ENCODE peak calls at places on chromosomes 1 and 21, in five cellular contexts. U is A549, D is H1, B is HepG2, T is GM12878. P is an unnamed sample.

GRCh38 chr1:213201380-213202155 is 150.5 kb downstream of the RPS6KC1 start:
- DNase-seq in B (no peak), U (no peak), D (no peak), T (no peak), P (no peak)

GRCh38 chr1:237166593-237167077 is 124.7 kb downstream of the RYR2 start:
- DNase-seq in D (no peak), U (no peak), B (no peak), T (no peak), P (no peak)

GRCh38 chr1:1352784-1353388 is 3.7 kb upstream of the DVL1 start:
- DNase-seq in D (no peak), U (no peak), T (no peak), B (no peak), P (no peak)

GRCh38 chr21:34544032-34544496 is 32.1 kb upstream of the KCNE1 start:
- DNase-seq in U (peak; percentile 74), T (no peak), D (peak; percentile 72), B (peak; percentile 88), P (peak; percentile 87)

GRCh38 chr1:113966013-113966412 is 13.3 kb upstream of the OLFML3 start:
- DNase-seq in U (no peak), B (no peak), T (no peak), D (no peak), P (no peak)

GRCh38 chr21:18204931-18205330 is 39.7 kb upstream of the CHODL start:
- DNase-seq in B (no peak), U (no peak), T (no peak), D (no peak), P (no peak)

GRCh38 chr1:200279810-200280411 is 129.9 kb downstream of the ZNF281 start:
- DNase-seq in U (peak; percentile 68), D (peak; percentile 84), B (peak; percentile 64), T (no peak), P (peak; percentile 66)

GRCh38 chr1:183493540-183494245 is 21.4 kb downstream of the SMG7 start:
- DNase-seq in T (no peak), D (no peak), B (no peak), U (no peak), P (no peak)

GRCh38 chr1:117067528-117068370 is 7.6 kb downstream of the TTF2 start:
- DNase-seq in T (peak; percentile 28), D (no peak), U (peak; percentile 41), B (peak; percentile 34), P (peak; percentile 76)

GRCh38 chr21:35637431-35637830 is 422.9 kb downstream of the SETD4 start:
- DNase-seq in D (no peak), B (no peak), T (no peak), U (no peak), P (no peak)

GRCh38 chr1:31241321-31241720 is 1.6 kb upstream of the NKAIN1 start:
- DNase-seq in T (no peak), D (no peak), B (no peak), U (no peak), P (no peak)

GRCh38 chr21:29349702-29350101 is 51.0 kb downstream of the BACH1 start:
- DNase-seq in U (no peak), B (no peak), D (no peak), T (no peak), P (no peak)

GRCh38 chr1:38000529-38001453 is 4.5 kb downstream of the FHL3 start:
- DNase-seq in B (peak; percentile 56), D (peak; percentile 56), T (no peak), U (no peak), P (no peak)

GRCh38 chr1:149977345-149977744 is 33.2 kb downstream of the OTUD7B start:
- DNase-seq in D (no peak), B (no peak), T (no peak), U (no peak), P (no peak)

GRCh38 chr1:179059185-179059483 is 22.7 kb upstream of the TOR3A start:
- DNase-seq in T (no peak), D (no peak), U (no peak), B (no peak), P (no peak)

GRCh38 chr1:226738995-226739695 is at the start of gene ITPKB:
- DNase-seq in T (no peak), B (no peak), U (peak; percentile 44), D (peak; percentile 54), P (no peak)

GRCh38 chr21:41164981-41165650 is 2.8 kb upstream of the BACE2 start:
- DNase-seq in U (peak; percentile 56), D (no peak), B (peak; percentile 5), T (no peak), P (no peak)

GRCh38 chr1:89907669-89908293 is 86.9 kb downstream of the LRRC8D start:
- DNase-seq in B (no peak), D (no peak), U (peak; percentile 73), T (no peak), P (no peak)

GRCh38 chr21:27572681-27573080 is 605.8 kb upstream of the ADAMTS5 start:
- DNase-seq in T (no peak), U (no peak), D (no peak), B (no peak), P (no peak)

GRCh38 chr21:42811960-42812359 is 67.4 kb downstream of the WDR4 start:
- DNase-seq in B (no peak), U (no peak), D (peak; percentile 26), T (no peak), P (no peak)

GRCh38 chr21:28916150-28916893 is 76.4 kb downstream of the LTN1 start:
- DNase-seq in T (no peak), U (no peak), B (no peak), D (no peak), P (no peak)

GRCh38 chr1:235329139-235329808 is 904 bp downstream of the GGPS1 start:
- DNase-seq in T (peak; percentile 52), D (peak; percentile 55), B (no peak), U (peak; percentile 50), P (peak; percentile 73)

GRCh38 chr1:85550784-85551516 is 29.6 kb upstream of the CCN1 start:
- DNase-seq in B (no peak), T (no peak), U (no peak), D (no peak), P (no peak)

GRCh38 chr21:44455524-44456206 is 355 bp downstream of the LRRC3 start:
- DNase-seq in T (no peak), B (no peak), U (peak; percentile 49), D (peak; percentile 69), P (peak; percentile 24)

GRCh38 chr1:15038232-15039016 is 115.1 kb upstream of the TMEM51 start:
- DNase-seq in U (peak; percentile 69), T (no peak), D (no peak), B (peak; percentile 61), P (peak; percentile 52)

GRCh38 chr1:112507896-112508241 is 896 bp upstream of the WNT2B start:
- DNase-seq in U (no peak), D (peak; percentile 84), T (no peak), B (no peak), P (peak; percentile 46)

GRCh38 chr1:25922633-25923567 is 16.7 kb upstream of the STMN1 start:
- DNase-seq in U (peak; percentile 53), T (no peak), B (no peak), D (peak; percentile 80), P (no peak)

GRCh38 chr1:220301630-220302029 is 29.4 kb upstream of the RAB3GAP2 start:
- DNase-seq in D (no peak), T (no peak), U (no peak), B (no peak), P (no peak)

GRCh38 chr1:220299337-220299736 is 27.1 kb upstream of the RAB3GAP2 start:
- DNase-seq in B (no peak), T (no peak), D (no peak), U (no peak), P (no peak)

GRCh38 chr1:220296941-220297460 is 24.7 kb upstream of the RAB3GAP2 start:
- DNase-seq in B (no peak), U (no peak), T (no peak), D (no peak), P (no peak)

GRCh38 chr1:220298470-220298869 is 26.2 kb upstream of the RAB3GAP2 start:
- DNase-seq in U (no peak), T (no peak), B (no peak), D (no peak), P (no peak)

GRCh38 chr1:220300442-220301121 is 28.3 kb upstream of the RAB3GAP2 start:
- DNase-seq in D (no peak), T (no peak), U (peak; percentile 64), B (peak; percentile 13), P (peak; percentile 82)
- TF ChIP-seq RFX5 in D (no peak), T (no peak), U (no peak), B (no peak), P (no peak)

GRCh38 chr1:218886472-218886871 is 287.2 kb upstream of the LYPLAL1 start:
- DNase-seq in U (no peak), T (no peak), D (no peak), B (no peak), P (no peak)

GRCh38 chr1:218890436-218890835 is 283.2 kb upstream of the LYPLAL1 start:
- DNase-seq in U (no peak), T (no peak), D (no peak), B (no peak), P (no peak)

GRCh38 chr1:218882454-218882853 is 291.2 kb upstream of the LYPLAL1 start:
- DNase-seq in B (no peak), U (no peak), T (no peak), D (no peak), P (no peak)

GRCh38 chr1:218891577-218891976 is 282.1 kb upstream of the LYPLAL1 start:
- DNase-seq in U (no peak), B (no peak), D (no peak), T (no peak), P (no peak)

GRCh38 chr1:218887141-218887925 is 286.3 kb upstream of the LYPLAL1 start:
- DNase-seq in T (no peak), B (no peak), U (no peak), D (no peak), P (no peak)
- TF ChIP-seq KDM1A in T (no peak), B (no peak), U (no peak), D (no peak), P (no peak)

GRCh38 chr1:206032356-206033140 is 8.9 kb upstream of the CTSE start:
- DNase-seq in T (no peak), B (no peak), U (no peak), D (peak; percentile 3), P (no peak)

GRCh38 chr1:206035027-206035426 is 11.3 kb upstream of the CTSE start:
- DNase-seq in T (no peak), D (peak; percentile 41), B (no peak), U (no peak), P (no peak)

GRCh38 chr1:206025283-206025820 is 1.7 kb upstream of the CTSE start:
- DNase-seq in B (no peak), U (no peak), D (no peak), T (no peak), P (no peak)

GRCh38 chr1:206029484-206029883 is 5.8 kb upstream of the CTSE start:
- DNase-seq in U (no peak), B (no peak), T (no peak), D (peak; percentile 20), P (no peak)

DNA sequence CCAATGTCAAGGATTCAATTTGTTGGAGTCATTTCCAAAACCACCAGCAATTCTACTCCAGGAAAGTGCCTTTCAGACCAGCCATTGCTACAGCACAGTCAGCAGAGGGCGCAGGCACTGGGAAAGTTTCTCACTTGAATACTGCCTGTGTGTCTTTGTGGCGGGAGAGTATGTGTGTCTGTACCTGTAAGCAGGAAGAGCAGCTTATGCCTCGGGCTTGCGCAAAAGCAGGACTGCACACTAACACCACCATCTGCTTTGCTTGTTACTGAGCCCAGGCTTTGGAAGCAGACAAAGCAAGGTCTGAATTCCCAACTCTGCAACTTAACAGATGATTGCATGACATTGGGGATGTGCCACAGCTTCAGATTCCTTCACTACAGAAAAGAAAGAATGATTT is 7.0 kb upstream of the CTSE start:
- DNase-seq in B (peak; percentile 87), D (peak; percentile 70), T (peak; percentile 66), U (peak; percentile 83), P (peak; percentile 77)
- TF ChIP-seq RFX5 in B (no peak), D (no peak), T (no peak), U (no peak), P (no peak)

GRCh38 chr1:206706298-206706791 is 21.6 kb downstream of the MAPKAPK2 start:
- DNase-seq in U (no peak), B (no peak), D (no peak), T (no peak), P (no peak)
- TF ChIP-seq KDM1A in U (no peak), B (no peak), D (no peak), T (no peak), P (no peak)